ENCODE peak calls at places on chromosomes 4 and X, in seven cellular contexts. One of them, this sample, is unnamed.

GRCh38 chrX:68867458-68868166 is 38.8 kb downstream of the EFNB1 start:
- DNase-seq in endodermal cell: peak
- DNase-seq in brain microvascular endothelial cell: no peak
- DNase-seq in fibroblast of lung: peak
- DNase-seq in thoracic aorta: no peak
- DNase-seq in choroid plexus epithelial cell: peak
- DNase-seq in GM12865: no peak
- DNase-seq in this sample: peak

GRCh38 chr4:133059117-133059516 is 90.0 kb upstream of the PCDH10 start:
- DNase-seq in endodermal cell: no peak
- DNase-seq in brain microvascular endothelial cell: no peak
- DNase-seq in fibroblast of lung: no peak
- DNase-seq in thoracic aorta: no peak
- DNase-seq in choroid plexus epithelial cell: no peak
- DNase-seq in GM12865: no peak
- DNase-seq in this sample: no peak

GRCh38 chrX:109600114-109600710 is 24.8 kb downstream of the KCNE5 start:
- DNase-seq in endodermal cell: peak
- DNase-seq in brain microvascular endothelial cell: no peak
- DNase-seq in fibroblast of lung: peak
- DNase-seq in thoracic aorta: no peak
- DNase-seq in choroid plexus epithelial cell: peak
- DNase-seq in GM12865: no peak
- DNase-seq in this sample: peak

GRCh38 chr4:37653601-37654000 is 32.6 kb downstream of the RELL1 start:
- DNase-seq in endodermal cell: peak
- DNase-seq in brain microvascular endothelial cell: no peak
- DNase-seq in fibroblast of lung: no peak
- DNase-seq in thoracic aorta: no peak
- DNase-seq in choroid plexus epithelial cell: peak
- DNase-seq in GM12865: no peak
- DNase-seq in this sample: no peak

GRCh38 chr4:100017627-100018310 is 67.7 kb upstream of the H2AZ1 start:
- DNase-seq in endodermal cell: no peak
- DNase-seq in brain microvascular endothelial cell: no peak
- DNase-seq in fibroblast of lung: no peak
- DNase-seq in thoracic aorta: no peak
- DNase-seq in choroid plexus epithelial cell: no peak
- DNase-seq in GM12865: peak
- DNase-seq in this sample: no peak

GRCh38 chr4:41236508-41236907 is 20.2 kb upstream of the UCHL1 start:
- DNase-seq in endodermal cell: no peak
- DNase-seq in brain microvascular endothelial cell: no peak
- DNase-seq in fibroblast of lung: no peak
- DNase-seq in thoracic aorta: no peak
- DNase-seq in choroid plexus epithelial cell: no peak
- DNase-seq in GM12865: no peak
- DNase-seq in this sample: no peak

GRCh38 chr4:813900-814299 is 12.0 kb downstream of the CPLX1 start:
- DNase-seq in endodermal cell: peak
- DNase-seq in brain microvascular endothelial cell: no peak
- DNase-seq in fibroblast of lung: no peak
- DNase-seq in thoracic aorta: no peak
- DNase-seq in choroid plexus epithelial cell: no peak
- DNase-seq in GM12865: peak
- DNase-seq in this sample: no peak

GRCh38 chr4:59126996-59127395 is 2016.8 kb upstream of the IGFBP7 start:
- DNase-seq in endodermal cell: no peak
- DNase-seq in brain microvascular endothelial cell: no peak
- DNase-seq in fibroblast of lung: no peak
- DNase-seq in thoracic aorta: no peak
- DNase-seq in choroid plexus epithelial cell: no peak
- DNase-seq in GM12865: no peak
- DNase-seq in this sample: no peak

GRCh38 chr4:112075129-112075753 is 70.0 kb upstream of the FAM241A start:
- DNase-seq in endodermal cell: peak
- DNase-seq in brain microvascular endothelial cell: peak
- DNase-seq in fibroblast of lung: peak
- DNase-seq in thoracic aorta: no peak
- DNase-seq in choroid plexus epithelial cell: peak
- DNase-seq in GM12865: peak
- DNase-seq in this sample: peak

GRCh38 chr4:73676881-73677323 is 56.7 kb upstream of the RASSF6 start:
- DNase-seq in endodermal cell: no peak
- DNase-seq in brain microvascular endothelial cell: no peak
- DNase-seq in fibroblast of lung: peak
- DNase-seq in thoracic aorta: no peak
- DNase-seq in choroid plexus epithelial cell: peak
- DNase-seq in GM12865: no peak
- DNase-seq in this sample: peak

GRCh38 chr4:99687120-99687519 is 29.5 kb upstream of the C4orf54 start:
- DNase-seq in endodermal cell: no peak
- DNase-seq in brain microvascular endothelial cell: no peak
- DNase-seq in fibroblast of lung: no peak
- DNase-seq in thoracic aorta: no peak
- DNase-seq in choroid plexus epithelial cell: no peak
- DNase-seq in GM12865: no peak
- DNase-seq in this sample: no peak

GRCh38 chrX:111181883-111182400 is 86.0 kb downstream of the PAK3 start:
- DNase-seq in endodermal cell: no peak
- DNase-seq in brain microvascular endothelial cell: no peak
- DNase-seq in fibroblast of lung: no peak
- DNase-seq in thoracic aorta: no peak
- DNase-seq in choroid plexus epithelial cell: no peak
- DNase-seq in GM12865: no peak
- DNase-seq in this sample: no peak

GRCh38 chr4:137905930-137906329 is 336.2 kb downstream of the SLC7A11 start:
- DNase-seq in endodermal cell: no peak
- DNase-seq in brain microvascular endothelial cell: peak
- DNase-seq in fibroblast of lung: peak
- DNase-seq in thoracic aorta: no peak
- DNase-seq in choroid plexus epithelial cell: peak
- DNase-seq in GM12865: no peak
- DNase-seq in this sample: peak

GRCh38 chr4:80307183-80307735 is 28.3 kb upstream of the CFAP299 start:
- DNase-seq in endodermal cell: no peak
- DNase-seq in brain microvascular endothelial cell: peak
- DNase-seq in fibroblast of lung: peak
- DNase-seq in thoracic aorta: no peak
- DNase-seq in choroid plexus epithelial cell: peak
- DNase-seq in GM12865: no peak
- DNase-seq in this sample: peak

GRCh38 chr4:156154978-156155377 is 201.3 kb upstream of the CTSO start:
- DNase-seq in endodermal cell: no peak
- DNase-seq in brain microvascular endothelial cell: no peak
- DNase-seq in fibroblast of lung: no peak
- DNase-seq in thoracic aorta: no peak
- DNase-seq in choroid plexus epithelial cell: peak
- DNase-seq in GM12865: peak
- DNase-seq in this sample: peak
- TF ChIP-seq CTCF in endodermal cell: peak
- TF ChIP-seq CTCF in brain microvascular endothelial cell: peak
- TF ChIP-seq CTCF in fibroblast of lung: peak
- TF ChIP-seq CTCF in thoracic aorta: no peak
- TF ChIP-seq CTCF in choroid plexus epithelial cell: peak
- TF ChIP-seq CTCF in GM12865: no peak
- TF ChIP-seq CTCF in this sample: peak

GRCh38 chr4:57103051-57103450 is 7.1 kb downstream of the IGFBP7 start:
- DNase-seq in endodermal cell: no peak
- DNase-seq in brain microvascular endothelial cell: no peak
- DNase-seq in fibroblast of lung: no peak
- DNase-seq in thoracic aorta: no peak
- DNase-seq in choroid plexus epithelial cell: peak
- DNase-seq in GM12865: no peak
- DNase-seq in this sample: peak
- H3K4me3 ChIP-seq in endodermal cell: no peak
- H3K4me3 ChIP-seq in brain microvascular endothelial cell: peak
- H3K4me3 ChIP-seq in fibroblast of lung: no peak
- H3K4me3 ChIP-seq in thoracic aorta: peak
- H3K4me3 ChIP-seq in choroid plexus epithelial cell: peak
- H3K4me3 ChIP-seq in GM12865: no peak
- H3K4me3 ChIP-seq in this sample: peak

DNA sequence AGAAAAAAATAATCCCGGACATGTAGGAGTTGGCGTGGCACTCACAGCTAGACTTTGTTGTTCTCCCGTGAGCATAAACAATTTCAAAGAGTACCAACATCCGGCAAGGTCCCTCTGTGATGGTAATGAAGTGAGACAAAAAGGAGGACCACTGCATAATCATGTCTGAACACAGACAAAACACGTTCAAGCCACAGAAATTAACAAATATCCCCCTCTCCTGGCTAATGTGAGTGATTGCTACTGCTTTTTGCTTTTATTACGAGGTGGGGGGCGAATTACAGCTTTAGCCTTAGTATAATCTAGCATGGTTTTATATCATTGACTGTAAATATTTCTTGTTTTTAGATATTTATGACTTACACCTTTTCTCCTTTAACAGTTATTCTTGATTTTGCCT is 118.5 kb downstream of the PLS3 start:
- DNase-seq in endodermal cell: no peak
- DNase-seq in brain microvascular endothelial cell: peak
- DNase-seq in fibroblast of lung: peak
- DNase-seq in thoracic aorta: no peak
- DNase-seq in choroid plexus epithelial cell: peak
- DNase-seq in GM12865: peak
- DNase-seq in this sample: peak
- TF ChIP-seq CTCF in endodermal cell: peak
- TF ChIP-seq CTCF in brain microvascular endothelial cell: peak
- TF ChIP-seq CTCF in fibroblast of lung: peak
- TF ChIP-seq CTCF in thoracic aorta: peak
- TF ChIP-seq CTCF in choroid plexus epithelial cell: peak
- TF ChIP-seq CTCF in GM12865: peak
- TF ChIP-seq CTCF in this sample: peak

GRCh38 chr4:177177446-177178160 is 132.1 kb upstream of the NEIL3 start:
- DNase-seq in endodermal cell: no peak
- DNase-seq in brain microvascular endothelial cell: peak
- DNase-seq in fibroblast of lung: peak
- DNase-seq in thoracic aorta: no peak
- DNase-seq in choroid plexus epithelial cell: peak
- DNase-seq in GM12865: no peak
- DNase-seq in this sample: peak
- H3K4me3 ChIP-seq in endodermal cell: no peak
- H3K4me3 ChIP-seq in brain microvascular endothelial cell: no peak
- H3K4me3 ChIP-seq in fibroblast of lung: no peak
- H3K4me3 ChIP-seq in thoracic aorta: no peak
- H3K4me3 ChIP-seq in choroid plexus epithelial cell: no peak
- H3K4me3 ChIP-seq in GM12865: no peak
- H3K4me3 ChIP-seq in this sample: no peak

GRCh38 chr4:122715221-122715620 is 17.3 kb upstream of the BBS12 start:
- DNase-seq in endodermal cell: no peak
- DNase-seq in brain microvascular endothelial cell: no peak
- DNase-seq in fibroblast of lung: no peak
- DNase-seq in thoracic aorta: no peak
- DNase-seq in choroid plexus epithelial cell: no peak
- DNase-seq in GM12865: no peak
- DNase-seq in this sample: no peak

GRCh38 chr4:122710434-122711308 is 21.8 kb upstream of the BBS12 start:
- DNase-seq in endodermal cell: no peak
- DNase-seq in brain microvascular endothelial cell: peak
- DNase-seq in fibroblast of lung: peak
- DNase-seq in thoracic aorta: no peak
- DNase-seq in choroid plexus epithelial cell: peak
- DNase-seq in GM12865: peak
- DNase-seq in this sample: peak

GRCh38 chr4:122709236-122709635 is 23.3 kb upstream of the BBS12 start:
- DNase-seq in endodermal cell: no peak
- DNase-seq in brain microvascular endothelial cell: no peak
- DNase-seq in fibroblast of lung: no peak
- DNase-seq in thoracic aorta: no peak
- DNase-seq in choroid plexus epithelial cell: no peak
- DNase-seq in GM12865: no peak
- DNase-seq in this sample: no peak

GRCh38 chr4:122712782-122713181 is 19.7 kb upstream of the BBS12 start:
- DNase-seq in endodermal cell: no peak
- DNase-seq in brain microvascular endothelial cell: peak
- DNase-seq in fibroblast of lung: peak
- DNase-seq in thoracic aorta: no peak
- DNase-seq in choroid plexus epithelial cell: peak
- DNase-seq in GM12865: no peak
- DNase-seq in this sample: no peak

GRCh38 chr4:122711893-122712292 is 20.6 kb upstream of the BBS12 start:
- DNase-seq in endodermal cell: no peak
- DNase-seq in brain microvascular endothelial cell: no peak
- DNase-seq in fibroblast of lung: no peak
- DNase-seq in thoracic aorta: no peak
- DNase-seq in choroid plexus epithelial cell: no peak
- DNase-seq in GM12865: no peak
- DNase-seq in this sample: no peak
- TF ChIP-seq CTCF in endodermal cell: no peak
- TF ChIP-seq CTCF in brain microvascular endothelial cell: no peak
- TF ChIP-seq CTCF in fibroblast of lung: no peak
- TF ChIP-seq CTCF in thoracic aorta: no peak
- TF ChIP-seq CTCF in choroid plexus epithelial cell: no peak
- TF ChIP-seq CTCF in GM12865: no peak
- TF ChIP-seq CTCF in this sample: no peak

GRCh38 chrX:18933611-18934010 is 50.3 kb downstream of the PHKA2 start:
- DNase-seq in endodermal cell: no peak
- DNase-seq in brain microvascular endothelial cell: no peak
- DNase-seq in fibroblast of lung: no peak
- DNase-seq in thoracic aorta: no peak
- DNase-seq in choroid plexus epithelial cell: no peak
- DNase-seq in GM12865: no peak
- DNase-seq in this sample: no peak
- H3K4me3 ChIP-seq in endodermal cell: no peak
- H3K4me3 ChIP-seq in brain microvascular endothelial cell: no peak
- H3K4me3 ChIP-seq in fibroblast of lung: no peak
- H3K4me3 ChIP-seq in thoracic aorta: no peak
- H3K4me3 ChIP-seq in choroid plexus epithelial cell: no peak
- H3K4me3 ChIP-seq in GM12865: no peak
- H3K4me3 ChIP-seq in this sample: no peak

DNA sequence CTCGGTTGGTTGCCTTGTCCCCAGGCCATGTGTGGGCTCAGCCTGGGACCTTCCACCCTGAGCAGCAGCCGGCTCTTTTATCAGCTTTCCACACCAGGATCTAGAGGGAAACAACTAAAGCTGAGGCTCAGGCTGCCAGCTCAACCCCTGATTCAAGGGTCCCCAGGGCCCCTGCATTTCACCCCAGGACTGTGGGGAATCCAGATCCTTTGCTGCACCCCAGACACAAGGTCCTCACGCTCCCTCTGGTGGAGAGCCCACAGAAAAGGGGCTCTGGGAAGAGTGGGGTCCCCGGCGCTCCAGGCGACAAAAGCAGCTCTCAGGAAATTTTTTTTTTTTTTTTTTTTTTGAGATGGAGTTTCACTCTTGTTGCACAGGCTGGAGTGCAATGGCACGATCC is 64.3 kb downstream of the ZFYVE28 start:
- DNase-seq in endodermal cell: peak
- DNase-seq in brain microvascular endothelial cell: no peak
- DNase-seq in fibroblast of lung: no peak
- DNase-seq in thoracic aorta: no peak
- DNase-seq in choroid plexus epithelial cell: peak
- DNase-seq in GM12865: no peak
- DNase-seq in this sample: peak
- TF ChIP-seq CTCF in endodermal cell: peak
- TF ChIP-seq CTCF in brain microvascular endothelial cell: peak
- TF ChIP-seq CTCF in fibroblast of lung: peak
- TF ChIP-seq CTCF in thoracic aorta: no peak
- TF ChIP-seq CTCF in choroid plexus epithelial cell: peak
- TF ChIP-seq CTCF in GM12865: peak
- TF ChIP-seq CTCF in this sample: peak

GRCh38 chr4:7381890-7382633 is 52.7 kb downstream of the PSAPL1 start:
- DNase-seq in endodermal cell: no peak
- DNase-seq in brain microvascular endothelial cell: no peak
- DNase-seq in fibroblast of lung: no peak
- DNase-seq in thoracic aorta: no peak
- DNase-seq in choroid plexus epithelial cell: no peak
- DNase-seq in GM12865: no peak
- DNase-seq in this sample: no peak
- H3K4me3 ChIP-seq in endodermal cell: no peak
- H3K4me3 ChIP-seq in brain microvascular endothelial cell: no peak
- H3K4me3 ChIP-seq in fibroblast of lung: no peak
- H3K4me3 ChIP-seq in thoracic aorta: no peak
- H3K4me3 ChIP-seq in choroid plexus epithelial cell: no peak
- H3K4me3 ChIP-seq in GM12865: no peak
- H3K4me3 ChIP-seq in this sample: no peak